ENCODE peak calls at places on chromosomes 13 and 19, in six cellular contexts. One of them, this sample, is unnamed.

GRCh38 chr19:33553530-33554310 is 32.1 kb upstream of the PEPD start:
- DNase-seq in PC-9: no peak
- DNase-seq in ovary: peak
- DNase-seq in cardiac muscle cell: no peak
- DNase-seq in uterus: no peak
- DNase-seq in GM12878: no peak
- DNase-seq in this sample: no peak

GRCh38 chr13:78762825-78763224 is 103.9 kb upstream of the OBI1 start:
- DNase-seq in PC-9: no peak
- DNase-seq in ovary: no peak
- DNase-seq in cardiac muscle cell: no peak
- DNase-seq in uterus: no peak
- DNase-seq in GM12878: no peak
- DNase-seq in this sample: no peak

GRCh38 chr19:29477831-29478577 is 47.8 kb upstream of the VSTM2B start:
- DNase-seq in PC-9: no peak
- DNase-seq in ovary: no peak
- DNase-seq in cardiac muscle cell: no peak
- DNase-seq in uterus: no peak
- DNase-seq in GM12878: no peak
- DNase-seq in this sample: no peak

GRCh38 chr13:61695147-61695546 is 279.5 kb upstream of the PCDH20 start:
- DNase-seq in PC-9: no peak
- DNase-seq in ovary: no peak
- DNase-seq in cardiac muscle cell: no peak
- DNase-seq in uterus: no peak
- DNase-seq in GM12878: no peak
- DNase-seq in this sample: no peak

GRCh38 chr19:57248646-57249045 is 8.2 kb downstream of the ZNF805 start:
- DNase-seq in PC-9: no peak
- DNase-seq in ovary: no peak
- DNase-seq in cardiac muscle cell: no peak
- DNase-seq in uterus: no peak
- DNase-seq in GM12878: no peak
- DNase-seq in this sample: no peak

GRCh38 chr19:48918801-48919247 is 14.7 kb upstream of the DHDH start:
- DNase-seq in PC-9: no peak
- DNase-seq in ovary: peak
- DNase-seq in cardiac muscle cell: peak
- DNase-seq in uterus: no peak
- DNase-seq in GM12878: no peak
- DNase-seq in this sample: no peak

GRCh38 chr13:33244907-33245287 is 40.7 kb downstream of the STARD13 start:
- DNase-seq in PC-9: no peak
- DNase-seq in ovary: no peak
- DNase-seq in cardiac muscle cell: no peak
- DNase-seq in uterus: no peak
- DNase-seq in GM12878: no peak
- DNase-seq in this sample: no peak

GRCh38 chr13:40668335-40668734 is 1.9 kb upstream of the FOXO1 start:
- DNase-seq in PC-9: no peak
- DNase-seq in ovary: peak
- DNase-seq in cardiac muscle cell: no peak
- DNase-seq in uterus: peak
- DNase-seq in GM12878: no peak
- DNase-seq in this sample: peak

GRCh38 chr13:113990321-113990837 is 16.5 kb upstream of the C13orf46 start:
- DNase-seq in PC-9: no peak
- DNase-seq in ovary: peak
- DNase-seq in cardiac muscle cell: no peak
- DNase-seq in uterus: peak
- DNase-seq in GM12878: no peak
- DNase-seq in this sample: no peak

GRCh38 chr19:17352608-17353280 is 15.4 kb downstream of the GTPBP3 start:
- DNase-seq in PC-9: no peak
- DNase-seq in ovary: peak
- DNase-seq in cardiac muscle cell: no peak
- DNase-seq in uterus: no peak
- DNase-seq in GM12878: no peak
- DNase-seq in this sample: peak

GRCh38 chr19:52734340-52734892 is 428 bp downstream of the ZNF611 start:
- DNase-seq in PC-9: no peak
- DNase-seq in ovary: peak
- DNase-seq in cardiac muscle cell: peak
- DNase-seq in uterus: peak
- DNase-seq in GM12878: no peak
- DNase-seq in this sample: no peak

DNA sequence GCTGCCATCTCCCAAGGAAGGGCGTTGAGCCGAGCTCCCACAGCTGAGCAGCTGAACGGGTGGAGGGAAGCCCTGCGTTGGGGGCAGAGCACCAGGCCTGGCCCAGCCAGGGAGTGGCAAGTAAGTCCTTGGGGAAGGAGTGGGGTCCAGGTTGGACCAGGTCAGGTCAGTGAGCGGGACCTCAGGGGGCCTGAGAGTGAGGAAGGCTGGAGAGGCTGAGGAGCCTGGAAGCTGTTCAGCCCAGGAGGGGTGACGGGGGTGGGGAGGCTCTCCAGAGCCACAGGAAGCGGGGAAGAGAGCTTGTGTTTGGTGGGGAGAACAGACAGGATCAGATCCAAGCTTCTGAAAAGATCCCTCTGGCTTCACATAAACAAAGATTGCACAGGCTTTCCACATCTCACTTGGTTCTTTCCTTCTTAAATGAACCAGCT is 55.4 kb upstream of the ATP12A start:
- DNase-seq in PC-9: no peak
- DNase-seq in ovary: peak
- DNase-seq in cardiac muscle cell: no peak
- DNase-seq in uterus: peak
- DNase-seq in GM12878: no peak
- DNase-seq in this sample: no peak
- H3K4me3 ChIP-seq in PC-9: no peak
- H3K4me3 ChIP-seq in ovary: no peak
- H3K4me3 ChIP-seq in cardiac muscle cell: no peak
- H3K4me3 ChIP-seq in uterus: no peak
- H3K4me3 ChIP-seq in GM12878: no peak
- H3K4me3 ChIP-seq in this sample: no peak

GRCh38 chr13:66689628-66690027 is 540.5 kb downstream of the PCDH9 start:
- DNase-seq in PC-9: no peak
- DNase-seq in ovary: no peak
- DNase-seq in cardiac muscle cell: no peak
- DNase-seq in uterus: no peak
- DNase-seq in GM12878: no peak
- DNase-seq in this sample: peak

GRCh38 chr13:66693656-66694055 is 536.5 kb downstream of the PCDH9 start:
- DNase-seq in PC-9: no peak
- DNase-seq in ovary: no peak
- DNase-seq in cardiac muscle cell: no peak
- DNase-seq in uterus: no peak
- DNase-seq in GM12878: no peak
- DNase-seq in this sample: no peak

GRCh38 chr13:66691149-66691548 is 539.0 kb downstream of the PCDH9 start:
- DNase-seq in PC-9: no peak
- DNase-seq in ovary: no peak
- DNase-seq in cardiac muscle cell: no peak
- DNase-seq in uterus: no peak
- DNase-seq in GM12878: no peak
- DNase-seq in this sample: peak

GRCh38 chr13:66689037-66689619 is 541.0 kb downstream of the PCDH9 start:
- DNase-seq in PC-9: no peak
- DNase-seq in ovary: no peak
- DNase-seq in cardiac muscle cell: peak
- DNase-seq in uterus: no peak
- DNase-seq in GM12878: no peak
- DNase-seq in this sample: peak
- TF ChIP-seq CTCF in PC-9: no peak
- TF ChIP-seq CTCF in ovary: no peak
- TF ChIP-seq CTCF in cardiac muscle cell: peak
- TF ChIP-seq CTCF in uterus: no peak
- TF ChIP-seq CTCF in GM12878: peak
- TF ChIP-seq CTCF in this sample: peak

GRCh38 chr19:40360020-40360686 is 11.7 kb downstream of the PLD3 start:
- DNase-seq in PC-9: no peak
- DNase-seq in ovary: no peak
- DNase-seq in cardiac muscle cell: no peak
- DNase-seq in uterus: no peak
- DNase-seq in GM12878: no peak
- DNase-seq in this sample: no peak
- H3K4me3 ChIP-seq in PC-9: no peak
- H3K4me3 ChIP-seq in ovary: no peak
- H3K4me3 ChIP-seq in cardiac muscle cell: no peak
- H3K4me3 ChIP-seq in uterus: no peak
- H3K4me3 ChIP-seq in GM12878: no peak
- H3K4me3 ChIP-seq in this sample: no peak

DNA sequence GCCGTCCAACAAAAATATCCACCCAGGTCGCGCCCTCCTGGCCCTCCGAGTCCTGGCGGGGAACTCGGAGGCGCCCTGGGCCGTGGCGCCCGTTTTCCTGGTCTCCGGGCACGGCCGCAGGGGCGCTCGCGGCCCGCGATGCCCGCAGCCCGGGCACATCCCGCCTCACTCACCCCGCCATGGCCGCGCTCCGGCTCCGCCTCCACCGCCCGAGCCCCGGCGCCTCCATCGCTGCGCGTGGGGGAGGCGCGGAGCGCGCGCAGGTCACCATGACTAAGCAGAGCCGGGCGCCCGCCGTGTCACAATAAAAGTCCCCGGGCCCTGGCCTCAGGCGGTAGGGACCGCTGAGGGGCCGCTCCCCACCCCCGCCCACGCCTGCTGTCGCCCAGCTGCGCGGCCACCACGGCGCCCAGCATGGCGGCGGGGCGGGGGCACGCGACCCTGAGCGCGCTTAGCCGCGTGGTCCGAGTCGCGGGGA is 593 bp downstream of the KEAP1 start:
- DNase-seq in PC-9: peak
- DNase-seq in ovary: peak
- DNase-seq in cardiac muscle cell: peak
- DNase-seq in uterus: peak
- DNase-seq in GM12878: peak
- DNase-seq in this sample: peak
- TF ChIP-seq CTCF in PC-9: no peak
- TF ChIP-seq CTCF in ovary: peak
- TF ChIP-seq CTCF in cardiac muscle cell: peak
- TF ChIP-seq CTCF in uterus: no peak
- TF ChIP-seq CTCF in GM12878: no peak
- TF ChIP-seq CTCF in this sample: no peak

GRCh38 chr13:80083097-80083429 is 257.9 kb downstream of the SPRY2 start:
- DNase-seq in PC-9: no peak
- DNase-seq in ovary: no peak
- DNase-seq in cardiac muscle cell: no peak
- DNase-seq in uterus: no peak
- DNase-seq in GM12878: no peak
- DNase-seq in this sample: no peak
- H3K4me3 ChIP-seq in PC-9: no peak
- H3K4me3 ChIP-seq in ovary: no peak
- H3K4me3 ChIP-seq in cardiac muscle cell: no peak
- H3K4me3 ChIP-seq in uterus: no peak
- H3K4me3 ChIP-seq in GM12878: no peak
- H3K4me3 ChIP-seq in this sample: peak

DNA sequence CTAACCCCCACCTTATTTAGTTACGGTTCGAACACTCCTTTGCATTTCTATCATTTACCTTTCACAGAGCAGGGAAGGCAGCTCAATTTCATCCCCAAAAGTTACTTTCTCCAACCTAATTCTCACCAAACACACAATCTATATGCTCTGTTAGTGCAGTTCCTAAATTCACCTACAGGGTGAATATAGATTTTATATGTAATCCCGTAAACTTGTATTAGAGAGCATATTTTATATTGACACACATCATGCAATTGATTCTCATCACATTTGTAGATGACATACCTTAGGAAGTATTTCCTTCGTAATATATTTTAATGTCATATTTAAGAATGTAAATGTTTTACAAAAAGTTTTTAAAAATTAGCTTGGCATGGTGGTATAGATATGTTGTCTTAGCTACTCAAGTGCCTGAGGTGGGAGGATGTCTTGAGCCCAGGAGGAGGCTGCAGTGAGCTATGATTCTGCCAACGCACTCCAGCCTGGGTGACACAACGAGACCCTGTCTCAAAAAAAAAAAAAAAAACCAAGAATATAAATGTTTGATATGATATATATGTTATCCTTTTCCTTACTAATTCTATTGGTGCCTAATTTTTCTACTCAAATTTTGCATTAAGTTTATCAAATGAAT is 57.3 kb upstream of the TNFRSF19 start:
- DNase-seq in PC-9: no peak
- DNase-seq in ovary: no peak
- DNase-seq in cardiac muscle cell: no peak
- DNase-seq in uterus: no peak
- DNase-seq in GM12878: no peak
- DNase-seq in this sample: no peak
- TF ChIP-seq CTCF in PC-9: peak
- TF ChIP-seq CTCF in ovary: no peak
- TF ChIP-seq CTCF in cardiac muscle cell: peak
- TF ChIP-seq CTCF in uterus: no peak
- TF ChIP-seq CTCF in GM12878: no peak
- TF ChIP-seq CTCF in this sample: no peak

This sample was measured in cardiac fibroblast.